ENCODE peak calls at places on chromosomes 5 and 9, in seven cellular contexts. J is nephron progenitor cell, V is dorsolateral prefrontal cortex, D is breast epithelium, R is fibroblast of lung, H is fibroblast of pulmonary artery, X is heart left ventricle. K is an unnamed sample.
A peak's percentile ranks its signal among the peaks of the same experiment; 100 is the strongest.

GRCh38 chr9:137264067-137264466 is 8.9 kb downstream of the NELFB start:
- DNase-seq in J (no peak), V (no peak), D (no peak), R (no peak), H (no peak), X (no peak), K (no peak)

GRCh38 chr9:87592554-87593394 is 95.1 kb downstream of the DAPK1 start:
- DNase-seq in J (no peak), V (no peak), D (no peak), R (peak; percentile 69), H (peak; percentile 75), X (peak; percentile 75), K (no peak)

GRCh38 chr5:59592101-59592500 is 301.4 kb downstream of the PDE4D start:
- DNase-seq in J (no peak), V (no peak), D (no peak), R (peak; percentile 83), H (peak; percentile 36), X (no peak), K (no peak)

GRCh38 chr5:177526791-177527190 is 10.0 kb upstream of the DDX41 start:
- DNase-seq in J (no peak), V (no peak), D (peak; percentile 0), R (no peak), H (no peak), X (peak; percentile 9), K (no peak)

GRCh38 chr5:158376679-158377078 is 517.7 kb upstream of the CLINT1 start:
- DNase-seq in J (no peak), V (no peak), D (no peak), R (no peak), H (no peak), X (no peak), K (no peak)

GRCh38 chr9:134391319-134392231 is 65.3 kb downstream of the RXRA start:
- DNase-seq in J (no peak), V (no peak), D (no peak), R (no peak), H (no peak), X (no peak), K (no peak)

GRCh38 chr5:166781729-166782128 is 1509.7 kb upstream of the WWC1 start:
- DNase-seq in J (peak; percentile 18), V (no peak), D (no peak), R (no peak), H (peak; percentile 30), X (no peak), K (no peak)

GRCh38 chr5:6732634-6733410 is 19.6 kb downstream of the TENT4A start:
- DNase-seq in J (no peak), V (no peak), D (no peak), R (peak; percentile 65), H (peak; percentile 82), X (peak; percentile 58), K (no peak)

GRCh38 chr5:176578391-176578808 is 29.3 kb downstream of the CDHR2 start:
- DNase-seq in J (peak; percentile 68), V (no peak), D (peak; percentile 84), R (peak; percentile 26), H (peak; percentile 56), X (no peak), K (peak; percentile 73)

GRCh38 chr5:36744678-36745659 is 131.6 kb upstream of the NIPBL start:
- DNase-seq in J (peak; percentile 82), V (peak; percentile 55), D (peak; percentile 96), R (peak; percentile 73), H (peak; percentile 74), X (peak; percentile 64), K (peak; percentile 75)

GRCh38 chr5:168850683-168851082 is 271.5 kb upstream of the PANK3 start:
- DNase-seq in J (no peak), V (no peak), D (no peak), R (no peak), H (no peak), X (no peak), K (no peak)

GRCh38 chr5:148474025-148474511 is 90.3 kb downstream of the FBXO38 start:
- DNase-seq in J (no peak), V (no peak), D (no peak), R (peak; percentile 50), H (peak; percentile 84), X (peak; percentile 78), K (no peak)

GRCh38 chr9:134872482-134873231 is 8.0 kb upstream of the FCN2 start:
- DNase-seq in J (no peak), V (no peak), D (no peak), R (no peak), H (no peak), X (peak; percentile 13), K (no peak)

GRCh38 chr5:37900692-37901091 is 60.9 kb upstream of the GDNF start:
- DNase-seq in J (no peak), V (peak; percentile 29), D (no peak), R (peak; percentile 42), H (peak; percentile 33), X (peak; percentile 88), K (no peak)

GRCh38 chr9:34463098-34463900 is 4.7 kb downstream of the DNAI1 start:
- DNase-seq in J (no peak), V (peak; percentile 71), D (no peak), R (peak; percentile 9), H (peak; percentile 51), X (no peak), K (no peak)

GRCh38 chr5:179734536-179735164 is 2.0 kb downstream of the MAML1 start:
- DNase-seq in J (no peak), V (no peak), D (no peak), R (no peak), H (no peak), X (no peak), K (no peak)

GRCh38 chr5:116153687-116154174 is 68.9 kb downstream of the COMMD10 start:
- DNase-seq in J (no peak), V (no peak), D (no peak), R (no peak), H (no peak), X (no peak), K (no peak)

GRCh38 chr5:116157902-116158301 is 73.1 kb downstream of the COMMD10 start:
- DNase-seq in J (no peak), V (no peak), D (no peak), R (peak; percentile 38), H (no peak), X (no peak), K (no peak)

GRCh38 chr5:116159006-116159405 is 74.2 kb downstream of the COMMD10 start:
- DNase-seq in J (no peak), V (no peak), D (no peak), R (no peak), H (no peak), X (no peak), K (no peak)

GRCh38 chr5:116154931-116155330 is 70.1 kb downstream of the COMMD10 start:
- DNase-seq in J (no peak), V (no peak), D (no peak), R (no peak), H (no peak), X (no peak), K (no peak)

GRCh38 chr5:116154252-116154651 is 69.4 kb downstream of the COMMD10 start:
- DNase-seq in J (no peak), V (no peak), D (no peak), R (no peak), H (no peak), X (no peak), K (no peak)
- TF ChIP-seq CTCF in J (no peak), V (no peak), D (no peak), R (no peak), H (no peak), X (no peak), K (no peak)

DNA sequence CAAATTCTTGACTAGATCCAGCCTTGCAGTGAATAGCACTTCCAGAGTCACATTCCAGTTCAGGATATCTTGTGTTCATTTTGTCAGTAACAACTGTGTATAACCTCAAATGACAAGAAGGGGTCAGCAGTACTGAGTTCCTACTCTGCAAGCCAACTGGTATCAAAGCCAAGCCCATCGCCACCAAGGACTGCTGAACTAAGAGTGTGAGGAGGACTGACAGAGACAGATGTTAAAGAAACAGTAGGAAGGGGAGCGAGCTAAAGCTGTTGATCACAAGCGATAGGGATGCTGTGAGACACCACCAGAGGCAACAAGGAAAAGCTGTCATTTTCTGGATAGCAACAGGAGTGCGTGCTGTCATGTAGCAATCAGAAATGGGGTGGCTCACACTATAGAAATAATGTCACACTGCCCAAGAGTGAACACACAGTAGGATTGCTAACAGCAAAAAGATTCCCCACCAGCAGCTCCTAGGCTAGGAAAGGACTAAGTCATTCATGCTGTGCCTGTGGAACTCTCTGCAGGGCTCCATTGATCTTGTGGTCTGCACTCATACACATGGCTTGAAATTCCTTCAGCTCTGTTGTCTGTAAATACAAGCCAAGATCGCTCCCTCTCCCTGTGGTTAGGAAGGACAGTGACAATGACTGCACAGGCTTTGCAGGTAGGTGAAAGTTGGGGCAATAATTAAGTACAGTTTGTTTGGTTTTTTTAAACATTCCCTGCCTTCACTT is 658.6 kb downstream of the NR2F1-AS1 start:
- DNase-seq in J (no peak), V (no peak), D (no peak), R (no peak), H (no peak), X (no peak), K (no peak)
- TF ChIP-seq CTCF in J (no peak), V (no peak), D (no peak), R (no peak), H (no peak), X (no peak), K (no peak)

GRCh38 chr9:112226091-112226490 is 51.0 kb upstream of the SUSD1 start:
- DNase-seq in J (no peak), V (no peak), D (no peak), R (no peak), H (no peak), X (no peak), K (no peak)
- TF ChIP-seq CTCF in J (no peak), V (no peak), D (no peak), R (no peak), H (no peak), X (no peak), K (no peak)

GRCh38 chr5:81850932-81851331 is 100.0 kb upstream of the SSBP2 start:
- DNase-seq in J (no peak), V (no peak), D (no peak), R (no peak), H (no peak), X (no peak), K (no peak)

GRCh38 chr5:81853005-81853357 is 102.1 kb upstream of the SSBP2 start:
- DNase-seq in J (no peak), V (no peak), D (no peak), R (no peak), H (no peak), X (no peak), K (no peak)

GRCh38 chr5:81852277-81853004 is 101.5 kb upstream of the SSBP2 start:
- DNase-seq in J (peak; percentile 53), V (no peak), D (no peak), R (peak; percentile 40), H (no peak), X (peak; percentile 33), K (peak; percentile 45)

GRCh38 chr5:81850494-81850893 is 99.6 kb upstream of the SSBP2 start:
- DNase-seq in J (no peak), V (no peak), D (no peak), R (peak; percentile 40), H (no peak), X (peak; percentile 49), K (no peak)

DNA sequence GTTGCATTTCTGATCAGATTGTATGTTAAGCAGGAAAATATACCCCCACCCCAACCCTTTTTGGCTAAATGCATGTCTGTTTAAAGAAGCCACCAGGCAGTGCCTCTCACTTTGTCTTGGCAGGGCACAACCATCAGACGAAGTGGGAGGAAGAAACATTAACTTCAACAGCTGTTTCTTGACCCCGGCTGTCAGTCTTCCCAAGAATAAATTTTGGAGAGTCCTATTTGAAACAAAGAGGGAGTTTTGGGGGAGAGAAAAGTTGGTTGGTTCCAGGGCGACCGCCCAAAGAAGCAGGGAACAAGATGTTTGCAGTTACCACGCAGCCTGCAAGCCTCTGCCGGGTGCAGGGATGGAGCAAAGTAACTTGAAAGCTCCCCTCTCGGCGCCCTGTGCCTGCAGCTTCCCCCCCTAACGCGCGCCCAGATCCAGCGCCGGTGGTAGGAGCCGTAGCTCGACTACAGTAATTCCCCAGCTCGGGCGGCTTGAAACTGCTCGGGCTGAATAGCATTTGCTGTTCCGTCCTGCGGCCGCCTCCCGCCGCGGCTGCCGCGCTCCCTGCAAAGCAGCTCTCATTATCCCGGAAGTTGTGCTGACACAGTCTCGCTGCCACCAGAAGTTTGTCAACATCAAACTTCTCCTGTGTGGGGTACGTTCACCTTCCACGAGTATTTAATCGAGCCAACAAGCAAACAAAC is 100.7 kb upstream of the SSBP2 start:
- DNase-seq in J (peak; percentile 96), V (peak; percentile 98), D (peak; percentile 93), R (peak; percentile 97), H (peak; percentile 97), X (peak; percentile 98), K (peak; percentile 90)
- TF ChIP-seq CTCF in J (no peak), V (no peak), D (peak; percentile 27), R (no peak), H (no peak), X (no peak), K (no peak)